ENCODE peak calls at places on chromosomes 4 and X, in eight cellular contexts. One of them, this sample, is unnamed.

GRCh38 chr4:7322166-7322991 is 112.4 kb downstream of the PSAPL1 start:
- DNase-seq in stimulated activated CD4-positive, alpha-beta T cell treated with anti-CD3 and anti-CD28 coated beads, Interleukin-15, amount 100 ng/mL, for 1 hour: no peak
- DNase-seq in RKO: no peak
- DNase-seq in SW 1271: no peak
- DNase-seq in AG04450: no peak
- DNase-seq in AG20443: no peak
- DNase-seq in coronary artery: no peak
- DNase-seq in left ventricle myocardium superior: peak; percentile 19
- DNase-seq in this sample: peak; percentile 48

GRCh38 chr4:185573651-185574199 is 38.4 kb upstream of the PDLIM3 start:
- DNase-seq in stimulated activated CD4-positive, alpha-beta T cell treated with anti-CD3 and anti-CD28 coated beads, Interleukin-15, amount 100 ng/mL, for 1 hour: no peak
- DNase-seq in left ventricle myocardium superior: no peak
- DNase-seq in AG04450: no peak
- DNase-seq in SW 1271: peak; percentile 67
- DNase-seq in coronary artery: no peak
- DNase-seq in AG20443: peak; percentile 79
- DNase-seq in RKO: peak; percentile 87
- DNase-seq in this sample: no peak

GRCh38 chr4:146585761-146586333 is 52.8 kb upstream of the POU4F2 start:
- DNase-seq in left ventricle myocardium superior: no peak
- DNase-seq in SW 1271: no peak
- DNase-seq in coronary artery: no peak
- DNase-seq in AG04450: no peak
- DNase-seq in RKO: no peak
- DNase-seq in AG20443: peak; percentile 53
- DNase-seq in stimulated activated CD4-positive, alpha-beta T cell treated with anti-CD3 and anti-CD28 coated beads, Interleukin-15, amount 100 ng/mL, for 1 hour: no peak
- DNase-seq in this sample: peak; percentile 20

GRCh38 chr4:122508083-122508482 is 51.6 kb upstream of the IL2 start:
- DNase-seq in AG04450: no peak
- DNase-seq in left ventricle myocardium superior: no peak
- DNase-seq in SW 1271: no peak
- DNase-seq in RKO: no peak
- DNase-seq in stimulated activated CD4-positive, alpha-beta T cell treated with anti-CD3 and anti-CD28 coated beads, Interleukin-15, amount 100 ng/mL, for 1 hour: no peak
- DNase-seq in coronary artery: no peak
- DNase-seq in AG20443: no peak
- DNase-seq in this sample: no peak

GRCh38 chrX:49221868-49222267 is 11.3 kb downstream of the CACNA1F start:
- DNase-seq in RKO: no peak
- DNase-seq in AG20443: no peak
- DNase-seq in stimulated activated CD4-positive, alpha-beta T cell treated with anti-CD3 and anti-CD28 coated beads, Interleukin-15, amount 100 ng/mL, for 1 hour: no peak
- DNase-seq in coronary artery: no peak
- DNase-seq in left ventricle myocardium superior: no peak
- DNase-seq in SW 1271: no peak
- DNase-seq in AG04450: no peak
- DNase-seq in this sample: no peak

GRCh38 chr4:25320374-25321172 is 8.0 kb downstream of the ZCCHC4 start:
- DNase-seq in AG04450: peak; percentile 69
- DNase-seq in AG20443: peak; percentile 69
- DNase-seq in RKO: peak; percentile 75
- DNase-seq in coronary artery: no peak
- DNase-seq in left ventricle myocardium superior: no peak
- DNase-seq in stimulated activated CD4-positive, alpha-beta T cell treated with anti-CD3 and anti-CD28 coated beads, Interleukin-15, amount 100 ng/mL, for 1 hour: no peak
- DNase-seq in SW 1271: no peak
- DNase-seq in this sample: no peak

GRCh38 chrX:44282753-44283152 is 60.7 kb downstream of the EFHC2 start:
- DNase-seq in stimulated activated CD4-positive, alpha-beta T cell treated with anti-CD3 and anti-CD28 coated beads, Interleukin-15, amount 100 ng/mL, for 1 hour: no peak
- DNase-seq in AG04450: no peak
- DNase-seq in AG20443: no peak
- DNase-seq in SW 1271: no peak
- DNase-seq in left ventricle myocardium superior: no peak
- DNase-seq in coronary artery: no peak
- DNase-seq in RKO: no peak
- DNase-seq in this sample: peak; percentile 12

GRCh38 chr4:88283661-88284377 is 542 bp downstream of the PPM1K start:
- DNase-seq in AG20443: peak; percentile 66
- DNase-seq in RKO: peak; percentile 58
- DNase-seq in AG04450: no peak
- DNase-seq in coronary artery: peak; percentile 87
- DNase-seq in stimulated activated CD4-positive, alpha-beta T cell treated with anti-CD3 and anti-CD28 coated beads, Interleukin-15, amount 100 ng/mL, for 1 hour: peak; percentile 35
- DNase-seq in SW 1271: no peak
- DNase-seq in left ventricle myocardium superior: peak; percentile 76
- DNase-seq in this sample: peak; percentile 46

GRCh38 chr4:14178421-14178820 is 550.9 kb upstream of the BOD1L1 start:
- DNase-seq in stimulated activated CD4-positive, alpha-beta T cell treated with anti-CD3 and anti-CD28 coated beads, Interleukin-15, amount 100 ng/mL, for 1 hour: no peak
- DNase-seq in AG20443: peak; percentile 37
- DNase-seq in SW 1271: no peak
- DNase-seq in coronary artery: no peak
- DNase-seq in RKO: no peak
- DNase-seq in AG04450: no peak
- DNase-seq in left ventricle myocardium superior: no peak
- DNase-seq in this sample: no peak

GRCh38 chr4:7771541-7772507 is 167.8 kb downstream of the AFAP1 start:
- DNase-seq in AG20443: no peak
- DNase-seq in RKO: no peak
- DNase-seq in coronary artery: no peak
- DNase-seq in left ventricle myocardium superior: no peak
- DNase-seq in AG04450: no peak
- DNase-seq in SW 1271: no peak
- DNase-seq in stimulated activated CD4-positive, alpha-beta T cell treated with anti-CD3 and anti-CD28 coated beads, Interleukin-15, amount 100 ng/mL, for 1 hour: no peak
- DNase-seq in this sample: no peak

GRCh38 chrX:50814701-50815476 is 895 bp upstream of the SHROOM4 start:
- DNase-seq in AG04450: no peak
- DNase-seq in stimulated activated CD4-positive, alpha-beta T cell treated with anti-CD3 and anti-CD28 coated beads, Interleukin-15, amount 100 ng/mL, for 1 hour: no peak
- DNase-seq in SW 1271: no peak
- DNase-seq in AG20443: no peak
- DNase-seq in coronary artery: no peak
- DNase-seq in RKO: no peak
- DNase-seq in left ventricle myocardium superior: peak; percentile 15
- DNase-seq in this sample: peak; percentile 3

GRCh38 chr4:8283161-8283560 is 13.6 kb downstream of the HTRA3 start:
- DNase-seq in RKO: no peak
- DNase-seq in SW 1271: no peak
- DNase-seq in AG04450: no peak
- DNase-seq in coronary artery: no peak
- DNase-seq in stimulated activated CD4-positive, alpha-beta T cell treated with anti-CD3 and anti-CD28 coated beads, Interleukin-15, amount 100 ng/mL, for 1 hour: no peak
- DNase-seq in AG20443: no peak
- DNase-seq in left ventricle myocardium superior: no peak
- DNase-seq in this sample: no peak

GRCh38 chr4:85486425-85487101 is 11.6 kb downstream of the ARHGAP24 start:
- DNase-seq in AG04450: no peak
- DNase-seq in left ventricle myocardium superior: no peak
- DNase-seq in stimulated activated CD4-positive, alpha-beta T cell treated with anti-CD3 and anti-CD28 coated beads, Interleukin-15, amount 100 ng/mL, for 1 hour: no peak
- DNase-seq in RKO: no peak
- DNase-seq in AG20443: no peak
- DNase-seq in coronary artery: no peak
- DNase-seq in SW 1271: no peak
- DNase-seq in this sample: no peak

GRCh38 chr4:105944535-105944934 is 49.3 kb downstream of the NPNT start:
- DNase-seq in AG04450: no peak
- DNase-seq in RKO: no peak
- DNase-seq in coronary artery: no peak
- DNase-seq in stimulated activated CD4-positive, alpha-beta T cell treated with anti-CD3 and anti-CD28 coated beads, Interleukin-15, amount 100 ng/mL, for 1 hour: no peak
- DNase-seq in left ventricle myocardium superior: no peak
- DNase-seq in AG20443: peak; percentile 71
- DNase-seq in SW 1271: no peak
- DNase-seq in this sample: no peak

GRCh38 chrX:24097741-24098140 is 43.0 kb downstream of the EIF2S3 start:
- DNase-seq in coronary artery: no peak
- DNase-seq in AG04450: no peak
- DNase-seq in SW 1271: no peak
- DNase-seq in stimulated activated CD4-positive, alpha-beta T cell treated with anti-CD3 and anti-CD28 coated beads, Interleukin-15, amount 100 ng/mL, for 1 hour: no peak
- DNase-seq in AG20443: no peak
- DNase-seq in RKO: no peak
- DNase-seq in left ventricle myocardium superior: no peak
- DNase-seq in this sample: no peak

GRCh38 chr4:142696334-142697122 is 149.6 kb downstream of the INPP4B start:
- DNase-seq in RKO: no peak
- DNase-seq in coronary artery: no peak
- DNase-seq in stimulated activated CD4-positive, alpha-beta T cell treated with anti-CD3 and anti-CD28 coated beads, Interleukin-15, amount 100 ng/mL, for 1 hour: no peak
- DNase-seq in left ventricle myocardium superior: peak; percentile 28
- DNase-seq in SW 1271: no peak
- DNase-seq in AG04450: no peak
- DNase-seq in AG20443: no peak
- DNase-seq in this sample: no peak

GRCh38 chr4:128163177-128164117 is 102.3 kb downstream of the LARP1B start:
- DNase-seq in RKO: peak; percentile 56
- DNase-seq in AG20443: peak; percentile 14
- DNase-seq in stimulated activated CD4-positive, alpha-beta T cell treated with anti-CD3 and anti-CD28 coated beads, Interleukin-15, amount 100 ng/mL, for 1 hour: no peak
- DNase-seq in coronary artery: no peak
- DNase-seq in left ventricle myocardium superior: no peak
- DNase-seq in AG04450: peak; percentile 50
- DNase-seq in SW 1271: peak; percentile 71
- DNase-seq in this sample: no peak

GRCh38 chrX:134603806-134604700 is 54.2 kb downstream of the PLAC1 start:
- DNase-seq in SW 1271: no peak
- DNase-seq in stimulated activated CD4-positive, alpha-beta T cell treated with anti-CD3 and anti-CD28 coated beads, Interleukin-15, amount 100 ng/mL, for 1 hour: no peak
- DNase-seq in AG20443: peak; percentile 75
- DNase-seq in RKO: peak; percentile 80
- DNase-seq in AG04450: peak; percentile 70
- DNase-seq in left ventricle myocardium superior: no peak
- DNase-seq in coronary artery: no peak
- DNase-seq in this sample: no peak

GRCh38 chr4:34178476-34178875 is 2065.8 kb downstream of the ARAP2 start:
- DNase-seq in AG20443: no peak
- DNase-seq in stimulated activated CD4-positive, alpha-beta T cell treated with anti-CD3 and anti-CD28 coated beads, Interleukin-15, amount 100 ng/mL, for 1 hour: no peak
- DNase-seq in left ventricle myocardium superior: no peak
- DNase-seq in AG04450: no peak
- DNase-seq in RKO: no peak
- DNase-seq in SW 1271: no peak
- DNase-seq in coronary artery: no peak
- DNase-seq in this sample: no peak

GRCh38 chrX:68757331-68757730 is 71.5 kb upstream of the EFNB1 start:
- DNase-seq in stimulated activated CD4-positive, alpha-beta T cell treated with anti-CD3 and anti-CD28 coated beads, Interleukin-15, amount 100 ng/mL, for 1 hour: no peak
- DNase-seq in coronary artery: peak; percentile 40
- DNase-seq in RKO: no peak
- DNase-seq in left ventricle myocardium superior: no peak
- DNase-seq in AG04450: no peak
- DNase-seq in AG20443: no peak
- DNase-seq in SW 1271: no peak
- DNase-seq in this sample: no peak

GRCh38 chrX:9538544-9539045 is 73.7 kb downstream of the TBL1X start:
- DNase-seq in SW 1271: no peak
- DNase-seq in coronary artery: peak; percentile 21
- DNase-seq in RKO: no peak
- DNase-seq in stimulated activated CD4-positive, alpha-beta T cell treated with anti-CD3 and anti-CD28 coated beads, Interleukin-15, amount 100 ng/mL, for 1 hour: no peak
- DNase-seq in AG20443: no peak
- DNase-seq in left ventricle myocardium superior: no peak
- DNase-seq in AG04450: no peak
- DNase-seq in this sample: no peak

GRCh38 chr4:42715807-42716482 is 59.0 kb upstream of the ATP8A1 start:
- DNase-seq in RKO: no peak
- DNase-seq in stimulated activated CD4-positive, alpha-beta T cell treated with anti-CD3 and anti-CD28 coated beads, Interleukin-15, amount 100 ng/mL, for 1 hour: no peak
- DNase-seq in AG20443: no peak
- DNase-seq in SW 1271: no peak
- DNase-seq in left ventricle myocardium superior: no peak
- DNase-seq in AG04450: no peak
- DNase-seq in coronary artery: no peak
- DNase-seq in this sample: peak; percentile 36

GRCh38 chrX:12308420-12308819 is 170.1 kb downstream of the FRMPD4 start:
- DNase-seq in stimulated activated CD4-positive, alpha-beta T cell treated with anti-CD3 and anti-CD28 coated beads, Interleukin-15, amount 100 ng/mL, for 1 hour: no peak
- DNase-seq in SW 1271: no peak
- DNase-seq in RKO: no peak
- DNase-seq in AG20443: no peak
- DNase-seq in AG04450: no peak
- DNase-seq in left ventricle myocardium superior: peak; percentile 24
- DNase-seq in coronary artery: no peak
- DNase-seq in this sample: no peak

GRCh38 chr4:156137971-156138581 is 184.4 kb upstream of the CTSO start:
- DNase-seq in SW 1271: no peak
- DNase-seq in RKO: no peak
- DNase-seq in left ventricle myocardium superior: no peak
- DNase-seq in coronary artery: no peak
- DNase-seq in AG20443: no peak
- DNase-seq in AG04450: no peak
- DNase-seq in stimulated activated CD4-positive, alpha-beta T cell treated with anti-CD3 and anti-CD28 coated beads, Interleukin-15, amount 100 ng/mL, for 1 hour: no peak
- DNase-seq in this sample: no peak

GRCh38 chr4:156974264-156974663 is 2.7 kb upstream of the PDGFC start:
- DNase-seq in coronary artery: no peak
- DNase-seq in AG04450: no peak
- DNase-seq in RKO: no peak
- DNase-seq in SW 1271: no peak
- DNase-seq in AG20443: no peak
- DNase-seq in left ventricle myocardium superior: no peak
- DNase-seq in stimulated activated CD4-positive, alpha-beta T cell treated with anti-CD3 and anti-CD28 coated beads, Interleukin-15, amount 100 ng/mL, for 1 hour: no peak
- DNase-seq in this sample: no peak

GRCh38 chrX:134004038-134004437 is 18.6 kb upstream of the GPC3 start:
- DNase-seq in stimulated activated CD4-positive, alpha-beta T cell treated with anti-CD3 and anti-CD28 coated beads, Interleukin-15, amount 100 ng/mL, for 1 hour: no peak
- DNase-seq in AG04450: no peak
- DNase-seq in coronary artery: no peak
- DNase-seq in SW 1271: no peak
- DNase-seq in RKO: peak; percentile 16
- DNase-seq in AG20443: no peak
- DNase-seq in left ventricle myocardium superior: no peak
- DNase-seq in this sample: no peak

GRCh38 chr4:16026155-16026761 is 57.6 kb downstream of the PROM1 start:
- DNase-seq in RKO: peak; percentile 62
- DNase-seq in stimulated activated CD4-positive, alpha-beta T cell treated with anti-CD3 and anti-CD28 coated beads, Interleukin-15, amount 100 ng/mL, for 1 hour: no peak
- DNase-seq in AG04450: peak; percentile 21
- DNase-seq in left ventricle myocardium superior: no peak
- DNase-seq in AG20443: peak; percentile 35
- DNase-seq in coronary artery: no peak
- DNase-seq in SW 1271: no peak
- DNase-seq in this sample: no peak

GRCh38 chr4:152935138-152935537 is 985 bp upstream of the FHDC1 start:
- DNase-seq in stimulated activated CD4-positive, alpha-beta T cell treated with anti-CD3 and anti-CD28 coated beads, Interleukin-15, amount 100 ng/mL, for 1 hour: no peak
- DNase-seq in coronary artery: no peak
- DNase-seq in left ventricle myocardium superior: no peak
- DNase-seq in AG04450: no peak
- DNase-seq in AG20443: no peak
- DNase-seq in SW 1271: no peak
- DNase-seq in RKO: no peak
- DNase-seq in this sample: peak; percentile 55

GRCh38 chrX:46693149-46693548 is 65.8 kb downstream of the SLC9A7 start:
- DNase-seq in coronary artery: no peak
- DNase-seq in SW 1271: no peak
- DNase-seq in AG04450: no peak
- DNase-seq in left ventricle myocardium superior: no peak
- DNase-seq in RKO: no peak
- DNase-seq in AG20443: no peak
- DNase-seq in stimulated activated CD4-positive, alpha-beta T cell treated with anti-CD3 and anti-CD28 coated beads, Interleukin-15, amount 100 ng/mL, for 1 hour: no peak
- DNase-seq in this sample: no peak

GRCh38 chr4:1041147-1041935 is 29.9 kb downstream of the FGFRL1 start:
- DNase-seq in RKO: no peak
- DNase-seq in AG04450: no peak
- DNase-seq in stimulated activated CD4-positive, alpha-beta T cell treated with anti-CD3 and anti-CD28 coated beads, Interleukin-15, amount 100 ng/mL, for 1 hour: no peak
- DNase-seq in SW 1271: no peak
- DNase-seq in left ventricle myocardium superior: peak; percentile 41
- DNase-seq in AG20443: peak; percentile 50
- DNase-seq in coronary artery: no peak
- DNase-seq in this sample: peak; percentile 82

GRCh38 chr4:40337523-40337922 is 2.4 kb downstream of the CHRNA9 start:
- DNase-seq in RKO: no peak
- DNase-seq in AG04450: no peak
- DNase-seq in stimulated activated CD4-positive, alpha-beta T cell treated with anti-CD3 and anti-CD28 coated beads, Interleukin-15, amount 100 ng/mL, for 1 hour: no peak
- DNase-seq in coronary artery: no peak
- DNase-seq in left ventricle myocardium superior: no peak
- DNase-seq in AG20443: no peak
- DNase-seq in SW 1271: no peak
- DNase-seq in this sample: no peak

GRCh38 chrX:45596190-45596808 is 395.6 kb upstream of the DIPK2B start:
- DNase-seq in coronary artery: no peak
- DNase-seq in stimulated activated CD4-positive, alpha-beta T cell treated with anti-CD3 and anti-CD28 coated beads, Interleukin-15, amount 100 ng/mL, for 1 hour: no peak
- DNase-seq in RKO: no peak
- DNase-seq in AG20443: peak; percentile 7
- DNase-seq in left ventricle myocardium superior: no peak
- DNase-seq in SW 1271: no peak
- DNase-seq in AG04450: no peak
- DNase-seq in this sample: no peak

GRCh38 chrX:153924149-153924861 is 1.8 kb downstream of the ARHGAP4 start:
- DNase-seq in AG20443: no peak
- DNase-seq in SW 1271: no peak
- DNase-seq in AG04450: no peak
- DNase-seq in coronary artery: no peak
- DNase-seq in RKO: peak; percentile 65
- DNase-seq in stimulated activated CD4-positive, alpha-beta T cell treated with anti-CD3 and anti-CD28 coated beads, Interleukin-15, amount 100 ng/mL, for 1 hour: no peak
- DNase-seq in left ventricle myocardium superior: no peak
- DNase-seq in this sample: peak; percentile 68

GRCh38 chrX:102712216-102712966 is at the start of gene GPRASP2:
- DNase-seq in coronary artery: no peak
- DNase-seq in SW 1271: no peak
- DNase-seq in stimulated activated CD4-positive, alpha-beta T cell treated with anti-CD3 and anti-CD28 coated beads, Interleukin-15, amount 100 ng/mL, for 1 hour: no peak
- DNase-seq in AG04450: no peak
- DNase-seq in RKO: no peak
- DNase-seq in AG20443: peak; percentile 55
- DNase-seq in left ventricle myocardium superior: peak; percentile 79
- DNase-seq in this sample: peak; percentile 90